ENCODE peak calls at places on chromosomes 11 and 22, in four cellular contexts. One of them, this sample, is unnamed.
A peak's percentile ranks its signal among the peaks of the same experiment; 100 is the strongest.

GRCh38 chr22:50252081-50253045 is 1.3 kb upstream of the HDAC10 start:
- DNase-seq in Calu3: peak; percentile 87
- DNase-seq in AG09319: no peak
- DNase-seq in heart right ventricle: peak; percentile 76
- DNase-seq in this sample: peak; percentile 79

GRCh38 chr11:61895046-61895717 is 3.8 kb upstream of the FADS3 start:
- DNase-seq in Calu3: no peak
- DNase-seq in AG09319: no peak
- DNase-seq in heart right ventricle: no peak
- DNase-seq in this sample: no peak

GRCh38 chr11:119844808-119845207 is 115.8 kb upstream of the NECTIN1 start:
- DNase-seq in Calu3: no peak
- DNase-seq in AG09319: no peak
- DNase-seq in heart right ventricle: peak; percentile 63
- DNase-seq in this sample: no peak

GRCh38 chr11:16958833-16959232 is 55.4 kb downstream of the PLEKHA7 start:
- DNase-seq in Calu3: no peak
- DNase-seq in AG09319: no peak
- DNase-seq in heart right ventricle: no peak
- DNase-seq in this sample: no peak

GRCh38 chr22:41501209-41501608 is 32.3 kb downstream of the ACO2 start:
- DNase-seq in Calu3: no peak
- DNase-seq in AG09319: no peak
- DNase-seq in heart right ventricle: no peak
- DNase-seq in this sample: peak; percentile 41

GRCh38 chr11:83611616-83612015 is 325.4 kb upstream of the CCDC90B start:
- DNase-seq in Calu3: no peak
- DNase-seq in AG09319: no peak
- DNase-seq in heart right ventricle: no peak
- DNase-seq in this sample: no peak

GRCh38 chr11:45880772-45881570 is 4.5 kb upstream of the MAPK8IP1 start:
- DNase-seq in Calu3: no peak
- DNase-seq in AG09319: no peak
- DNase-seq in heart right ventricle: no peak
- DNase-seq in this sample: no peak

GRCh38 chr11:82932564-82932963 is 31.0 kb downstream of the DDIAS start:
- DNase-seq in Calu3: no peak
- DNase-seq in AG09319: no peak
- DNase-seq in heart right ventricle: no peak
- DNase-seq in this sample: no peak

GRCh38 chr11:122731500-122731913 is 76.0 kb downstream of the UBASH3B start:
- DNase-seq in Calu3: no peak
- DNase-seq in AG09319: peak; percentile 42
- DNase-seq in heart right ventricle: no peak
- DNase-seq in this sample: no peak

GRCh38 chr11:1361882-1362281 is 27.9 kb upstream of the BRSK2 start:
- DNase-seq in Calu3: no peak
- DNase-seq in AG09319: no peak
- DNase-seq in heart right ventricle: no peak
- DNase-seq in this sample: no peak

GRCh38 chr11:78256962-78257361 is 68.2 kb downstream of the USP35 start:
- DNase-seq in Calu3: no peak
- DNase-seq in AG09319: peak; percentile 84
- DNase-seq in heart right ventricle: peak; percentile 84
- DNase-seq in this sample: peak; percentile 73

GRCh38 chr11:134361241-134361640 is 29.5 kb downstream of the GLB1L2 start:
- DNase-seq in Calu3: no peak
- DNase-seq in AG09319: no peak
- DNase-seq in heart right ventricle: no peak
- DNase-seq in this sample: no peak

GRCh38 chr11:130652671-130653335 is 204.4 kb downstream of the ADAMTS15 start:
- DNase-seq in Calu3: no peak
- DNase-seq in AG09319: peak; percentile 90
- DNase-seq in heart right ventricle: no peak
- DNase-seq in this sample: peak; percentile 95

GRCh38 chr22:41216984-41217383 is 11.9 kb downstream of the L3MBTL2 start:
- DNase-seq in Calu3: no peak
- DNase-seq in AG09319: no peak
- DNase-seq in heart right ventricle: no peak
- DNase-seq in this sample: no peak

GRCh38 chr11:66366844-66367477 is 4.6 kb downstream of the SLC29A2 start:
- DNase-seq in Calu3: no peak
- DNase-seq in AG09319: no peak
- DNase-seq in heart right ventricle: no peak
- DNase-seq in this sample: no peak
- TF ChIP-seq CTCF in Calu3: no peak
- TF ChIP-seq CTCF in AG09319: no peak
- TF ChIP-seq CTCF in heart right ventricle: no peak
- TF ChIP-seq CTCF in this sample: no peak

DNA sequence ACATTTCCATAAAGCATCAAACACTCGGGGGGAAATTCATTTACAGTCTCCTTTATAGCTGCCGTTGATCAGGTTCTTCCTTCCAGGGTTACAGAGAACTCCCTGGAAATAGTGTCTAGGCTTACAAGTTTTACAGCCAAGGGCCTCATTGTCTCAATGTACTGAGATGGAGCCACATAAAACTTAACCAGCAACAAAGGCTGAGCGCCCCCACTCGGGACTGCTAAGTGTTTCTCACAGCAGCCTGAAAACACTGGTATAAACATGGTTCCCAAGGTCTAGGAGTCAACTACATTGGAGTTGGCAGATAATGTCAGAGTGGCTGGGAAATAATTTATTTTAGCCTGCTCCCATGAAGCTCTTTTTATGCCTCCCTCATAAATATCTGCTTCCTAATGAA is 686.2 kb downstream of the OPCML start:
- DNase-seq in Calu3: no peak
- DNase-seq in AG09319: no peak
- DNase-seq in heart right ventricle: no peak
- DNase-seq in this sample: no peak
- TF ChIP-seq CTCF in Calu3: no peak
- TF ChIP-seq CTCF in AG09319: no peak
- TF ChIP-seq CTCF in heart right ventricle: no peak
- TF ChIP-seq CTCF in this sample: no peak

DNA sequence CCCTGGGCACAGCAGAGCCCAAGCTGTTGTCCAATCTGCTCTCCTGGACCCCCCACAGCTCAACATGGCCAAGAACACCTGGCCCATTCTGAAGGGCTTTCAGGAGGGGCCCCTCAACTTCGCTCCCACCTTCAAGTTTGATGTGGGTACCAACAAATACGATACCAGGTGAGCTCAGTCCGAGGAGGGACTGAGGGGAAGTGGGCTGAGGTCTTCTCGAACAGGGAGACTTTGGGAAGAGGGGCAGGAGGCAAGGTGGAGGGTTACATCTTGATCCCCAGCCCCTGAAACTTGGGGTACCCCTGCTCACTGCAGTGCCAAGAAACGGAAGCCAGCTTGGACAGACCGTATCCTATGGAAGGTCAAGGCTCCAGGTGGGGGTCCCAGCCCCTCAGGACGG is 5.4 kb downstream of the INPP5J start:
- DNase-seq in Calu3: no peak
- DNase-seq in AG09319: no peak
- DNase-seq in heart right ventricle: no peak
- DNase-seq in this sample: no peak
- TF ChIP-seq CTCF in Calu3: no peak
- TF ChIP-seq CTCF in AG09319: no peak
- TF ChIP-seq CTCF in heart right ventricle: no peak
- TF ChIP-seq CTCF in this sample: no peak

GRCh38 chr22:22547692-22548348 is 11.2 kb downstream of the PRAME start:
- DNase-seq in Calu3: no peak
- DNase-seq in AG09319: no peak
- DNase-seq in heart right ventricle: no peak
- DNase-seq in this sample: no peak

GRCh38 chr22:22546490-22546889 is 12.6 kb downstream of the PRAME start:
- DNase-seq in Calu3: no peak
- DNase-seq in AG09319: no peak
- DNase-seq in heart right ventricle: no peak
- DNase-seq in this sample: peak; percentile 26

GRCh38 chr22:22548910-22549309 is 10.2 kb downstream of the PRAME start:
- DNase-seq in Calu3: no peak
- DNase-seq in AG09319: no peak
- DNase-seq in heart right ventricle: no peak
- DNase-seq in this sample: no peak

GRCh38 chr22:22548349-22548716 is 10.7 kb downstream of the PRAME start:
- DNase-seq in Calu3: no peak
- DNase-seq in AG09319: no peak
- DNase-seq in heart right ventricle: no peak
- DNase-seq in this sample: no peak

DNA sequence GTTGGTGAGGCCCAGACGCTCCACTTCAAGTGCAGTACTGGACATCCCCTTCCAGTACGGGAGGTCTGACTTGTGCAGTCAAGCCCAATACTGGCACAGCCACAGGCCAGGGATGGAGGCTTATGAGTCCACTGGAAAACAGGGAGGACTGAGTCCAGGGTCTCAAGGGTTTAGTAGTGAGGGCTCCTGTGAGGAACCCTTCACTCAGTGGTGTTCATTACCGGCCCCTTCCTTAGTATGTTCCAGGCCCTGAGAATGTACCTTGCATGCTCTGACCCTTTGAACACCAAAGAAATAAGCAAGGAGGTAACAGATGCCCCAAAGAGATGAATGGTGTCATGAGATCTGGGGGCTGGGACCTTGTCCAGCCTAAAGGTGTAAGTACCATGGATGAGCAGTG is 11.8 kb downstream of the PRAME start:
- DNase-seq in Calu3: no peak
- DNase-seq in AG09319: no peak
- DNase-seq in heart right ventricle: no peak
- DNase-seq in this sample: no peak
- TF ChIP-seq CTCF in Calu3: no peak
- TF ChIP-seq CTCF in AG09319: no peak
- TF ChIP-seq CTCF in heart right ventricle: no peak
- TF ChIP-seq CTCF in this sample: no peak

GRCh38 chr22:43827336-43827735 is 15.2 kb upstream of the EFCAB6 start:
- DNase-seq in Calu3: no peak
- DNase-seq in AG09319: no peak
- DNase-seq in heart right ventricle: no peak
- DNase-seq in this sample: no peak

GRCh38 chr22:43829448-43829821 is 17.3 kb upstream of the EFCAB6 start:
- DNase-seq in Calu3: no peak
- DNase-seq in AG09319: no peak
- DNase-seq in heart right ventricle: peak; percentile 49
- DNase-seq in this sample: no peak

GRCh38 chr22:43827926-43828710 is 16.0 kb upstream of the EFCAB6 start:
- DNase-seq in Calu3: no peak
- DNase-seq in AG09319: no peak
- DNase-seq in heart right ventricle: no peak
- DNase-seq in this sample: no peak

GRCh38 chr22:43829904-43830851 is 18.1 kb upstream of the EFCAB6 start:
- DNase-seq in Calu3: no peak
- DNase-seq in AG09319: no peak
- DNase-seq in heart right ventricle: peak; percentile 83
- DNase-seq in this sample: no peak

DNA sequence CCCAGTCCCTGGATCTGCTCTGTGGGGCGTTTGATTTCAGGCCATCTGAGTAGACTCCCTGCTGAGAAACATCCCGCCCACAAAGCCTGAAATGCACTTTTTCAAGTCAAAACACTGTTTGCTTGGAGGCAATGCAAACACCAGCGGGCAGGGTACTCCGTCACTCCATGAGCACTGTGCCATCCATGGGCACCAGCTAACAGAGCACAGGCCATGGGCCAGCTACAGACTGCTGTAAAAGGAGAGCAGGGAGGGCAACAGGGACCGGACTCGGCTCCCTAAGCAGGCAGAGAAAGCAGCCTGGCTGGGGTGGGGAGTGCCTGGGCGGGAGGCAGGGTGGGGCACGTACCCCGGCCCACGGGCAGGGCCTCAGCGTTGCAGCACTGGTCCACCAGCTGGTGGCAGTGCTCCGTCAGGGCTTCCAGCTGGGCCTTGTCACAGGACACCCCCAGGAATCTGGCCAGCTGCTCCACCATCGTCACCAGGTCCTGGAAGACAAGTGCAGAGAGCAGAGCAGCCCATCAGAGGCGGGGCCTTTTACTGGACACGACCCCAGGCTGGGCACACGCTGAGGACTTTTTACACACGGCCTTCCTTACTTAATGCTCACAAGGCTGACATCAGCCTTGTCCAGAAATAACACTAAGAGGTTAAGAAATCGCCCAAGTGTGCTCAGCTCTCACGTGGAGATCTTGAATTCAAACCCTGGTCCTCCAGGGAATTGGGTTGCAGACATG is 16.8 kb upstream of the EFCAB6 start:
- DNase-seq in Calu3: no peak
- DNase-seq in AG09319: no peak
- DNase-seq in heart right ventricle: peak; percentile 82
- DNase-seq in this sample: no peak
- TF ChIP-seq CTCF in Calu3: no peak
- TF ChIP-seq CTCF in AG09319: peak; percentile 19
- TF ChIP-seq CTCF in heart right ventricle: peak; percentile 48
- TF ChIP-seq CTCF in this sample: no peak

GRCh38 chr22:27244328-27244727 is 557.2 kb downstream of the MN1 start:
- DNase-seq in Calu3: no peak
- DNase-seq in AG09319: no peak
- DNase-seq in heart right ventricle: no peak
- DNase-seq in this sample: no peak
- TF ChIP-seq CTCF in Calu3: no peak
- TF ChIP-seq CTCF in AG09319: no peak
- TF ChIP-seq CTCF in heart right ventricle: no peak
- TF ChIP-seq CTCF in this sample: no peak

GRCh38 chr11:116714902-116715301 is 57.9 kb downstream of the BUD13 start:
- DNase-seq in Calu3: no peak
- DNase-seq in AG09319: no peak
- DNase-seq in heart right ventricle: no peak
- DNase-seq in this sample: no peak

GRCh38 chr11:116719102-116719501 is 53.7 kb downstream of the BUD13 start:
- DNase-seq in Calu3: no peak
- DNase-seq in AG09319: no peak
- DNase-seq in heart right ventricle: no peak
- DNase-seq in this sample: no peak

GRCh38 chr11:116716617-116717016 is 56.2 kb downstream of the BUD13 start:
- DNase-seq in Calu3: no peak
- DNase-seq in AG09319: no peak
- DNase-seq in heart right ventricle: no peak
- DNase-seq in this sample: no peak

GRCh38 chr11:116712428-116712827 is 60.4 kb downstream of the BUD13 start:
- DNase-seq in Calu3: no peak
- DNase-seq in AG09319: no peak
- DNase-seq in heart right ventricle: no peak
- DNase-seq in this sample: no peak

DNA sequence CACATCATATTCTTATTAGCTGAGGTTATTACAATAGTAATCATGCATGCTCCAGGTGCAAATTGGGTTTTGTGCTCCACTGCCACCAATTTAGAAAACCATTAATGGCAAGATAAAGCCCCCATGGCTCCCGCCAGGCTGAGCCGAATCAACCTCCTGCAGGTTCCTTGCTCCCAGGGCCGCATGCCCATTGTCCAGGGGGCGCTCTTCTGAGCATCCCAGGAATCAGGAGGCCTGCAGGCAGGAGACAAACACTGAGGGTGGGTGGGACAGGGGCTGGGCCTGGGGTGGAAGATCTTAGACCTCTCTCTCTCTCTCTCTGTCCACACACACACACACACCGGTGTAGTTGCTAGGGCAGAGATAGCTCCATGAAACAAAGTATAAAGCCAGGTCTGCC is 57.4 kb downstream of the BUD13 start:
- DNase-seq in Calu3: no peak
- DNase-seq in AG09319: no peak
- DNase-seq in heart right ventricle: no peak
- DNase-seq in this sample: no peak
- TF ChIP-seq CTCF in Calu3: no peak
- TF ChIP-seq CTCF in AG09319: no peak
- TF ChIP-seq CTCF in heart right ventricle: no peak
- TF ChIP-seq CTCF in this sample: no peak

This sample was measured in MCF 10A.